ENCODE peak calls at places on chromosome 18, in eight cellular contexts. T is lower leg skin; Y is naive thymus-derived CD4-positive, alpha-beta T cell; R is body of pancreas; Q is H7; A is AG04450; W is aorta; K is SJSA1. S is an unnamed sample.

GRCh38 chr18:64893349-64893748 is 744.5 kb upstream of the LINC00305 start:
- DNase-seq in T (no peak), Y (no peak), R (no peak), Q (no peak), A (no peak), W (no peak), K (no peak), S (no peak)

GRCh38 chr18:45935591-45936335 is 31.4 kb downstream of the EPG5 start:
- DNase-seq in T (no peak), Y (no peak), R (no peak), Q (no peak), A (peak; percentile 49), W (no peak), K (no peak), S (no peak)

GRCh38 chr18:48986851-48987761 is 36.3 kb upstream of the SMAD7 start:
- DNase-seq in T (no peak), Y (no peak), R (no peak), Q (no peak), A (no peak), W (no peak), K (peak; percentile 99), S (no peak)

GRCh38 chr18:46497129-46497528 is 159.9 kb downstream of the LOXHD1 start:
- DNase-seq in T (no peak), Y (no peak), R (no peak), Q (peak; percentile 73), A (no peak), W (no peak), K (no peak), S (peak; percentile 55)

GRCh38 chr18:70459251-70459650 is 170.4 kb downstream of the SOCS6 start:
- DNase-seq in T (no peak), Y (no peak), R (no peak), Q (no peak), A (no peak), W (no peak), K (no peak), S (no peak)

GRCh38 chr18:69874058-69874457 is 73.6 kb downstream of the CD226 start:
- DNase-seq in T (no peak), Y (no peak), R (no peak), Q (no peak), A (no peak), W (no peak), K (no peak), S (no peak)

GRCh38 chr18:36309436-36310391 is 12.2 kb downstream of the FHOD3 start:
- DNase-seq in T (no peak), Y (no peak), R (no peak), Q (no peak), A (peak; percentile 91), W (no peak), K (peak; percentile 95), S (no peak)

GRCh38 chr18:59570101-59570875 is 126.9 kb downstream of the CCBE1 start:
- DNase-seq in T (no peak), Y (no peak), R (no peak), Q (no peak), A (no peak), W (no peak), K (no peak), S (no peak)

GRCh38 chr18:48292229-48292628 is 117.0 kb downstream of the ZBTB7C start:
- DNase-seq in T (no peak), Y (no peak), R (no peak), Q (no peak), A (no peak), W (no peak), K (peak; percentile 17), S (no peak)

GRCh38 chr18:32910694-32911296 is 138.0 kb upstream of the KLHL14 start:
- DNase-seq in T (no peak), Y (no peak), R (no peak), Q (no peak), A (no peak), W (no peak), K (no peak), S (no peak)

GRCh38 chr18:55880617-55881016 is 292.6 kb upstream of the TCF4 start:
- DNase-seq in T (no peak), Y (no peak), R (no peak), Q (no peak), A (no peak), W (no peak), K (no peak), S (no peak)

GRCh38 chr18:22977847-22978701 is 44.9 kb downstream of the RBBP8 start:
- DNase-seq in T (no peak), Y (no peak), R (no peak), Q (no peak), A (peak; percentile 27), W (no peak), K (no peak), S (no peak)

GRCh38 chr18:12041561-12041960 is 52.1 kb upstream of the ANKRD62 start:
- DNase-seq in T (peak; percentile 9), Y (no peak), R (no peak), Q (no peak), A (peak; percentile 64), W (no peak), K (no peak), S (no peak)

GRCh38 chr18:61551586-61551985 is 218.4 kb downstream of the CDH20 start:
- DNase-seq in T (peak; percentile 67), Y (peak; percentile 19), R (no peak), Q (peak; percentile 78), A (peak; percentile 82), W (no peak), K (peak; percentile 65), S (peak; percentile 54)

GRCh38 chr18:23137093-23137640 is 1.9 kb downstream of the CABLES1 start:
- DNase-seq in T (no peak), Y (no peak), R (no peak), Q (peak; percentile 64), A (no peak), W (no peak), K (no peak), S (no peak)

DNA sequence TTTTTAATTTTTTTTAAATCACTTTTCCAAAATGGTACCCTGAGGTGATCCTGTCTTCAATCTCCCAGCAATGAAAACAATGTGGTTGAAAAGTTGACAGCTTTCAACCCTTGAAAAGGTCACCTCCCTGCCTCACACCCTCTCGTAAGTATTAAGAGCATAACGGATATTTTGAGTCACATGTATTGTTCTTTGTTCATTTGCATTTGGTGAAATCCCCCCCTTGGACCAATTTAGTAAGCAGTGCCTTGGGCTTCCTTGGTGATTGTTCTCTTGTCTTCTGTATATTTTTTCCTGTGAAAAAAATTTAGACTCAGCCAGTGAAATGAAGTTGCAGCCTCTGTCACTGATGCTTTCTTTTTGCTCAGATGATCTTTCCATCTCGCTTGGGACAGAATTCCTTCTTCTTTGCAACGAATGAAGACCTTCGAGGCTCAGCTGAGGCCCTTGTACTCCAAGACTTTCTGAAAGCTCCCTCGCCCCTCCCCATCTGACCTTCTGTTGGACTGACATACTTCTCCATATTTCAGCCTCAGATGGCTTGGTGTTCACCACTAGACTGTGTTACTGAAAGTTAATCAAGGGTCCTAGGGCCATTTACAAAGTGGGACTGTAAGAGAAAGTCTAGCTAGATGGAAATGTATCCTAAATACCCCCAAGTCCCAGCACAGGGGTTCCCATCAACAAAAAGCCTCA is 158.4 kb downstream of the BCL2 start:
- DNase-seq in T (no peak), Y (peak; percentile 41), R (no peak), Q (no peak), A (no peak), W (no peak), K (no peak), S (no peak)
- H3K4me3 ChIP-seq in T (no peak overlapping the region), Y (peak overlapping the region; percentile 40), R (no peak overlapping the region), Q (no peak overlapping the region), A (no peak overlapping the region), W (no peak overlapping the region), K (no peak overlapping the region), S (no peak overlapping the region)

GRCh38 chr18:79677840-79678239 is 1.8 kb upstream of the CTDP1 start:
- DNase-seq in T (no peak), Y (no peak), R (no peak), Q (no peak), A (no peak), W (no peak), K (peak; percentile 6), S (no peak)
- H3K4me3 ChIP-seq in T (no peak overlapping the region), Y (no peak overlapping the region), R (no peak overlapping the region), Q (no peak overlapping the region), A (peak overlapping the region; percentile 79), W (no peak overlapping the region), K (no peak overlapping the region), S (peak overlapping the region; percentile 85)

DNA sequence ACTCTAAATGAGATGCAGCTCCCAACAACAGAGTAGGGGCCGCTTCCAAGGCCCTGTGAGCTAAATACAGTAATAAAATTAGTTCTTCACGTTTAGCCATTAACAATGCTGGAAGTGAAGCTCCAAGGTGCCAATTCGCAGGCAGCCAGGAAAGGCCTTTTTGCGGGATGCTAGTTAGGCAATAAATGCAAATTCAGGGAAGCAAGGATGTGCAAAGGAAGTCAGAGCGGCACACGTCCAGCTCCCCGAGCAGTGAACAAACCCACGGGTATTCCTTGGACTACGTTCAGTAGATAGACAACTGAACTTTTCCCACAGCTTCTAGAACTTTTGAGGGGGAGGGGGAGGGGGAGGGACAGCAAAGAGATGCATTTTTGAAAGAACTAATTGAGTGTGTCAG is 6.9 kb downstream of the ZNF516 start:
- DNase-seq in T (no peak), Y (no peak), R (no peak), Q (no peak), A (no peak), W (no peak), K (no peak), S (no peak)
- H3K4me3 ChIP-seq in T (no peak overlapping the region), Y (no peak overlapping the region), R (no peak overlapping the region), Q (no peak overlapping the region), A (peak overlapping the region; percentile 29), W (no peak overlapping the region), K (no peak overlapping the region), S (no peak overlapping the region)

GRCh38 chr18:13220326-13220991 is 1.9 kb downstream of the LDLRAD4 start:
- DNase-seq in T (no peak), Y (no peak), R (no peak), Q (no peak), A (no peak), W (no peak), K (no peak), S (peak; percentile 59)

GRCh38 chr18:13223341-13224148 is 5.0 kb downstream of the LDLRAD4 start:
- DNase-seq in T (no peak), Y (no peak), R (no peak), Q (no peak), A (no peak), W (no peak), K (no peak), S (peak; percentile 76)

GRCh38 chr18:13225261-13225660 is 6.7 kb downstream of the LDLRAD4 start:
- DNase-seq in T (no peak), Y (no peak), R (no peak), Q (no peak), A (no peak), W (no peak), K (no peak), S (no peak)

GRCh38 chr18:13221821-13222220 is 3.3 kb downstream of the LDLRAD4 start:
- DNase-seq in T (peak; percentile 31), Y (no peak), R (no peak), Q (no peak), A (no peak), W (no peak), K (no peak), S (no peak)

GRCh38 chr18:13222371-13223281 is 4.1 kb downstream of the LDLRAD4 start:
- DNase-seq in T (peak; percentile 66), Y (no peak), R (no peak), Q (no peak), A (peak; percentile 7), W (peak; percentile 88), K (no peak), S (no peak)
- H3K4me3 ChIP-seq in T (no peak overlapping the region), Y (no peak overlapping the region), R (no peak overlapping the region), Q (no peak overlapping the region), A (no peak overlapping the region), W (no peak overlapping the region), K (no peak overlapping the region), S (peak overlapping the region; percentile 28)